ENCODE peak calls at places on chromosomes 6 and 20, in nine cellular contexts. One of them, this sample, is unnamed.
A peak's percentile ranks its signal among the peaks of the same experiment; 100 is the strongest.

GRCh38 chr20:46347831-46348230 is 39.5 kb upstream of the CDH22 start:
- DNase-seq in neural progenitor cell: no peak
- DNase-seq in HCT116: no peak
- DNase-seq in stimulated activated CD8-positive, alpha-beta memory T cell treated with anti-CD3 and anti-CD28 coated beads, Interleukin-2, amount 100 ng/mL, for 1 hour: no peak
- DNase-seq in fibroblast of mammary gland: no peak
- DNase-seq in mammary epithelial cell: no peak
- DNase-seq in NCI-H2171 treated with DMSO at 0.1 percent for 48 hours: peak; percentile 52
- DNase-seq in cardiac septum: no peak
- DNase-seq in central memory CD8-positive, alpha-beta T cell: no peak
- DNase-seq in this sample: no peak

GRCh38 chr6:32609731-32610640 is 20.3 kb upstream of the HLA-DRB1 start:
- DNase-seq in neural progenitor cell: peak; percentile 95
- DNase-seq in HCT116: peak; percentile 94
- DNase-seq in stimulated activated CD8-positive, alpha-beta memory T cell treated with anti-CD3 and anti-CD28 coated beads, Interleukin-2, amount 100 ng/mL, for 1 hour: no peak
- DNase-seq in fibroblast of mammary gland: peak; percentile 89
- DNase-seq in mammary epithelial cell: peak; percentile 96
- DNase-seq in NCI-H2171 treated with DMSO at 0.1 percent for 48 hours: no peak
- DNase-seq in cardiac septum: no peak
- DNase-seq in central memory CD8-positive, alpha-beta T cell: peak; percentile 14
- DNase-seq in this sample: no peak

GRCh38 chr6:125927761-125928160 is 28.8 kb upstream of the HINT3 start:
- DNase-seq in neural progenitor cell: no peak
- DNase-seq in HCT116: no peak
- DNase-seq in stimulated activated CD8-positive, alpha-beta memory T cell treated with anti-CD3 and anti-CD28 coated beads, Interleukin-2, amount 100 ng/mL, for 1 hour: no peak
- DNase-seq in fibroblast of mammary gland: no peak
- DNase-seq in mammary epithelial cell: no peak
- DNase-seq in NCI-H2171 treated with DMSO at 0.1 percent for 48 hours: no peak
- DNase-seq in cardiac septum: no peak
- DNase-seq in central memory CD8-positive, alpha-beta T cell: no peak
- DNase-seq in this sample: no peak

GRCh38 chr20:17430515-17430914 is 100.7 kb downstream of the BFSP1 start:
- DNase-seq in neural progenitor cell: no peak
- DNase-seq in HCT116: no peak
- DNase-seq in stimulated activated CD8-positive, alpha-beta memory T cell treated with anti-CD3 and anti-CD28 coated beads, Interleukin-2, amount 100 ng/mL, for 1 hour: no peak
- DNase-seq in fibroblast of mammary gland: no peak
- DNase-seq in mammary epithelial cell: no peak
- DNase-seq in NCI-H2171 treated with DMSO at 0.1 percent for 48 hours: no peak
- DNase-seq in cardiac septum: no peak
- DNase-seq in central memory CD8-positive, alpha-beta T cell: no peak
- DNase-seq in this sample: no peak

GRCh38 chr6:75437451-75438185 is 56.0 kb downstream of the FILIP1 start:
- DNase-seq in neural progenitor cell: no peak
- DNase-seq in HCT116: no peak
- DNase-seq in stimulated activated CD8-positive, alpha-beta memory T cell treated with anti-CD3 and anti-CD28 coated beads, Interleukin-2, amount 100 ng/mL, for 1 hour: no peak
- DNase-seq in fibroblast of mammary gland: peak; percentile 86
- DNase-seq in mammary epithelial cell: peak; percentile 62
- DNase-seq in NCI-H2171 treated with DMSO at 0.1 percent for 48 hours: no peak
- DNase-seq in cardiac septum: no peak
- DNase-seq in central memory CD8-positive, alpha-beta T cell: no peak
- DNase-seq in this sample: no peak

GRCh38 chr20:59802471-59803221 is 130.8 kb downstream of the SYCP2 start:
- DNase-seq in neural progenitor cell: no peak
- DNase-seq in HCT116: no peak
- DNase-seq in stimulated activated CD8-positive, alpha-beta memory T cell treated with anti-CD3 and anti-CD28 coated beads, Interleukin-2, amount 100 ng/mL, for 1 hour: no peak
- DNase-seq in fibroblast of mammary gland: no peak
- DNase-seq in mammary epithelial cell: no peak
- DNase-seq in NCI-H2171 treated with DMSO at 0.1 percent for 48 hours: no peak
- DNase-seq in cardiac septum: peak; percentile 24
- DNase-seq in central memory CD8-positive, alpha-beta T cell: no peak
- DNase-seq in this sample: no peak

GRCh38 chr20:4060856-4061440 is 45.6 kb upstream of the RNF24 start:
- DNase-seq in neural progenitor cell: no peak
- DNase-seq in HCT116: no peak
- DNase-seq in stimulated activated CD8-positive, alpha-beta memory T cell treated with anti-CD3 and anti-CD28 coated beads, Interleukin-2, amount 100 ng/mL, for 1 hour: no peak
- DNase-seq in fibroblast of mammary gland: no peak
- DNase-seq in mammary epithelial cell: no peak
- DNase-seq in NCI-H2171 treated with DMSO at 0.1 percent for 48 hours: no peak
- DNase-seq in cardiac septum: no peak
- DNase-seq in central memory CD8-positive, alpha-beta T cell: no peak
- DNase-seq in this sample: no peak

GRCh38 chr6:93293399-93294271 is 125.7 kb downstream of the EPHA7 start:
- DNase-seq in neural progenitor cell: no peak
- DNase-seq in HCT116: no peak
- DNase-seq in stimulated activated CD8-positive, alpha-beta memory T cell treated with anti-CD3 and anti-CD28 coated beads, Interleukin-2, amount 100 ng/mL, for 1 hour: no peak
- DNase-seq in fibroblast of mammary gland: no peak
- DNase-seq in mammary epithelial cell: no peak
- DNase-seq in NCI-H2171 treated with DMSO at 0.1 percent for 48 hours: no peak
- DNase-seq in cardiac septum: no peak
- DNase-seq in central memory CD8-positive, alpha-beta T cell: no peak
- DNase-seq in this sample: no peak

GRCh38 chr6:169932491-169932890 is 181.1 kb downstream of the ERMARD start:
- DNase-seq in neural progenitor cell: no peak
- DNase-seq in HCT116: no peak
- DNase-seq in stimulated activated CD8-positive, alpha-beta memory T cell treated with anti-CD3 and anti-CD28 coated beads, Interleukin-2, amount 100 ng/mL, for 1 hour: no peak
- DNase-seq in fibroblast of mammary gland: no peak
- DNase-seq in mammary epithelial cell: no peak
- DNase-seq in NCI-H2171 treated with DMSO at 0.1 percent for 48 hours: no peak
- DNase-seq in cardiac septum: no peak
- DNase-seq in central memory CD8-positive, alpha-beta T cell: no peak
- DNase-seq in this sample: no peak

GRCh38 chr20:37821691-37822655 is 81.0 kb upstream of the VSTM2L start:
- DNase-seq in neural progenitor cell: no peak
- DNase-seq in HCT116: no peak
- DNase-seq in stimulated activated CD8-positive, alpha-beta memory T cell treated with anti-CD3 and anti-CD28 coated beads, Interleukin-2, amount 100 ng/mL, for 1 hour: no peak
- DNase-seq in fibroblast of mammary gland: peak; percentile 85
- DNase-seq in mammary epithelial cell: peak; percentile 67
- DNase-seq in NCI-H2171 treated with DMSO at 0.1 percent for 48 hours: no peak
- DNase-seq in cardiac septum: no peak
- DNase-seq in central memory CD8-positive, alpha-beta T cell: no peak
- DNase-seq in this sample: no peak

GRCh38 chr6:109013551-109014101 is 81.0 kb downstream of the SESN1 start:
- DNase-seq in neural progenitor cell: no peak
- DNase-seq in HCT116: no peak
- DNase-seq in stimulated activated CD8-positive, alpha-beta memory T cell treated with anti-CD3 and anti-CD28 coated beads, Interleukin-2, amount 100 ng/mL, for 1 hour: no peak
- DNase-seq in fibroblast of mammary gland: no peak
- DNase-seq in mammary epithelial cell: no peak
- DNase-seq in NCI-H2171 treated with DMSO at 0.1 percent for 48 hours: no peak
- DNase-seq in cardiac septum: no peak
- DNase-seq in central memory CD8-positive, alpha-beta T cell: no peak
- DNase-seq in this sample: no peak

GRCh38 chr6:168130168-168130651 is 51.2 kb upstream of the FRMD1 start:
- DNase-seq in neural progenitor cell: no peak
- DNase-seq in HCT116: no peak
- DNase-seq in stimulated activated CD8-positive, alpha-beta memory T cell treated with anti-CD3 and anti-CD28 coated beads, Interleukin-2, amount 100 ng/mL, for 1 hour: no peak
- DNase-seq in fibroblast of mammary gland: no peak
- DNase-seq in mammary epithelial cell: no peak
- DNase-seq in NCI-H2171 treated with DMSO at 0.1 percent for 48 hours: no peak
- DNase-seq in cardiac septum: no peak
- DNase-seq in central memory CD8-positive, alpha-beta T cell: no peak
- DNase-seq in this sample: no peak

GRCh38 chr6:46042355-46042999 is 26.8 kb upstream of the CLIC5 start:
- DNase-seq in neural progenitor cell: peak; percentile 64
- DNase-seq in HCT116: peak; percentile 58
- DNase-seq in stimulated activated CD8-positive, alpha-beta memory T cell treated with anti-CD3 and anti-CD28 coated beads, Interleukin-2, amount 100 ng/mL, for 1 hour: no peak
- DNase-seq in fibroblast of mammary gland: peak; percentile 79
- DNase-seq in mammary epithelial cell: peak; percentile 48
- DNase-seq in NCI-H2171 treated with DMSO at 0.1 percent for 48 hours: peak; percentile 65
- DNase-seq in cardiac septum: no peak
- DNase-seq in central memory CD8-positive, alpha-beta T cell: no peak
- DNase-seq in this sample: no peak

GRCh38 chr6:52420668-52421358 is 671 bp downstream of the EFHC1 start:
- DNase-seq in neural progenitor cell: peak; percentile 50
- DNase-seq in HCT116: no peak
- DNase-seq in stimulated activated CD8-positive, alpha-beta memory T cell treated with anti-CD3 and anti-CD28 coated beads, Interleukin-2, amount 100 ng/mL, for 1 hour: no peak
- DNase-seq in fibroblast of mammary gland: peak; percentile 43
- DNase-seq in mammary epithelial cell: peak; percentile 54
- DNase-seq in NCI-H2171 treated with DMSO at 0.1 percent for 48 hours: peak; percentile 91
- DNase-seq in cardiac septum: no peak
- DNase-seq in central memory CD8-positive, alpha-beta T cell: no peak
- DNase-seq in this sample: no peak

GRCh38 chr20:47568019-47568418 is 66.3 kb downstream of the NCOA3 start:
- DNase-seq in neural progenitor cell: no peak
- DNase-seq in HCT116: no peak
- DNase-seq in stimulated activated CD8-positive, alpha-beta memory T cell treated with anti-CD3 and anti-CD28 coated beads, Interleukin-2, amount 100 ng/mL, for 1 hour: no peak
- DNase-seq in fibroblast of mammary gland: peak; percentile 53
- DNase-seq in mammary epithelial cell: peak; percentile 19
- DNase-seq in NCI-H2171 treated with DMSO at 0.1 percent for 48 hours: no peak
- DNase-seq in cardiac septum: no peak
- DNase-seq in central memory CD8-positive, alpha-beta T cell: no peak
- DNase-seq in this sample: no peak

GRCh38 chr6:72554203-72554564 is 67.7 kb upstream of the KCNQ5 start:
- DNase-seq in neural progenitor cell: no peak
- DNase-seq in HCT116: no peak
- DNase-seq in stimulated activated CD8-positive, alpha-beta memory T cell treated with anti-CD3 and anti-CD28 coated beads, Interleukin-2, amount 100 ng/mL, for 1 hour: no peak
- DNase-seq in fibroblast of mammary gland: peak; percentile 31
- DNase-seq in mammary epithelial cell: peak; percentile 79
- DNase-seq in NCI-H2171 treated with DMSO at 0.1 percent for 48 hours: no peak
- DNase-seq in cardiac septum: no peak
- DNase-seq in central memory CD8-positive, alpha-beta T cell: no peak
- DNase-seq in this sample: no peak

GRCh38 chr6:142954844-142955243 is 9.9 kb upstream of the HIVEP2 start:
- DNase-seq in neural progenitor cell: no peak
- DNase-seq in HCT116: no peak
- DNase-seq in stimulated activated CD8-positive, alpha-beta memory T cell treated with anti-CD3 and anti-CD28 coated beads, Interleukin-2, amount 100 ng/mL, for 1 hour: no peak
- DNase-seq in fibroblast of mammary gland: no peak
- DNase-seq in mammary epithelial cell: no peak
- DNase-seq in NCI-H2171 treated with DMSO at 0.1 percent for 48 hours: no peak
- DNase-seq in cardiac septum: no peak
- DNase-seq in central memory CD8-positive, alpha-beta T cell: no peak
- DNase-seq in this sample: no peak

GRCh38 chr6:128005009-128005408 is 104.2 kb upstream of the THEMIS start:
- DNase-seq in neural progenitor cell: no peak
- DNase-seq in HCT116: no peak
- DNase-seq in stimulated activated CD8-positive, alpha-beta memory T cell treated with anti-CD3 and anti-CD28 coated beads, Interleukin-2, amount 100 ng/mL, for 1 hour: no peak
- DNase-seq in fibroblast of mammary gland: peak; percentile 28
- DNase-seq in mammary epithelial cell: peak; percentile 61
- DNase-seq in NCI-H2171 treated with DMSO at 0.1 percent for 48 hours: no peak
- DNase-seq in cardiac septum: no peak
- DNase-seq in central memory CD8-positive, alpha-beta T cell: no peak
- DNase-seq in this sample: no peak

GRCh38 chr20:4699216-4699615 is 22.5 kb upstream of the PRND start:
- DNase-seq in neural progenitor cell: no peak
- DNase-seq in HCT116: no peak
- DNase-seq in stimulated activated CD8-positive, alpha-beta memory T cell treated with anti-CD3 and anti-CD28 coated beads, Interleukin-2, amount 100 ng/mL, for 1 hour: no peak
- DNase-seq in fibroblast of mammary gland: no peak
- DNase-seq in mammary epithelial cell: no peak
- DNase-seq in NCI-H2171 treated with DMSO at 0.1 percent for 48 hours: no peak
- DNase-seq in cardiac septum: no peak
- DNase-seq in central memory CD8-positive, alpha-beta T cell: no peak
- DNase-seq in this sample: no peak

GRCh38 chr6:113631616-113632015 is 225.5 kb upstream of the MARCKS start:
- DNase-seq in neural progenitor cell: no peak
- DNase-seq in HCT116: no peak
- DNase-seq in stimulated activated CD8-positive, alpha-beta memory T cell treated with anti-CD3 and anti-CD28 coated beads, Interleukin-2, amount 100 ng/mL, for 1 hour: no peak
- DNase-seq in fibroblast of mammary gland: no peak
- DNase-seq in mammary epithelial cell: peak; percentile 10
- DNase-seq in NCI-H2171 treated with DMSO at 0.1 percent for 48 hours: no peak
- DNase-seq in cardiac septum: no peak
- DNase-seq in central memory CD8-positive, alpha-beta T cell: no peak
- DNase-seq in this sample: no peak

GRCh38 chr6:89250239-89250638 is 33.1 kb upstream of the GABRR1 start:
- DNase-seq in neural progenitor cell: no peak
- DNase-seq in HCT116: no peak
- DNase-seq in stimulated activated CD8-positive, alpha-beta memory T cell treated with anti-CD3 and anti-CD28 coated beads, Interleukin-2, amount 100 ng/mL, for 1 hour: no peak
- DNase-seq in fibroblast of mammary gland: no peak
- DNase-seq in mammary epithelial cell: no peak
- DNase-seq in NCI-H2171 treated with DMSO at 0.1 percent for 48 hours: no peak
- DNase-seq in cardiac septum: no peak
- DNase-seq in central memory CD8-positive, alpha-beta T cell: no peak
- DNase-seq in this sample: no peak

GRCh38 chr6:48061630-48062029 is 49.4 kb downstream of the PTCHD4 start:
- DNase-seq in neural progenitor cell: no peak
- DNase-seq in HCT116: no peak
- DNase-seq in stimulated activated CD8-positive, alpha-beta memory T cell treated with anti-CD3 and anti-CD28 coated beads, Interleukin-2, amount 100 ng/mL, for 1 hour: no peak
- DNase-seq in fibroblast of mammary gland: peak; percentile 71
- DNase-seq in mammary epithelial cell: peak; percentile 58
- DNase-seq in NCI-H2171 treated with DMSO at 0.1 percent for 48 hours: no peak
- DNase-seq in cardiac septum: no peak
- DNase-seq in central memory CD8-positive, alpha-beta T cell: no peak
- DNase-seq in this sample: no peak

GRCh38 chr20:17365831-17366230 is 139.0 kb downstream of the PCSK2 start:
- DNase-seq in neural progenitor cell: no peak
- DNase-seq in HCT116: no peak
- DNase-seq in stimulated activated CD8-positive, alpha-beta memory T cell treated with anti-CD3 and anti-CD28 coated beads, Interleukin-2, amount 100 ng/mL, for 1 hour: no peak
- DNase-seq in fibroblast of mammary gland: no peak
- DNase-seq in mammary epithelial cell: no peak
- DNase-seq in NCI-H2171 treated with DMSO at 0.1 percent for 48 hours: no peak
- DNase-seq in cardiac septum: no peak
- DNase-seq in central memory CD8-positive, alpha-beta T cell: no peak
- DNase-seq in this sample: no peak

GRCh38 chr6:34242252-34243130 is 5.8 kb downstream of the HMGA1 start:
- DNase-seq in neural progenitor cell: no peak
- DNase-seq in HCT116: no peak
- DNase-seq in stimulated activated CD8-positive, alpha-beta memory T cell treated with anti-CD3 and anti-CD28 coated beads, Interleukin-2, amount 100 ng/mL, for 1 hour: no peak
- DNase-seq in fibroblast of mammary gland: peak; percentile 52
- DNase-seq in mammary epithelial cell: no peak
- DNase-seq in NCI-H2171 treated with DMSO at 0.1 percent for 48 hours: no peak
- DNase-seq in cardiac septum: peak; percentile 49
- DNase-seq in central memory CD8-positive, alpha-beta T cell: no peak
- DNase-seq in this sample: no peak

GRCh38 chr20:23132930-23133559 is 46.9 kb upstream of the CD93 start:
- DNase-seq in neural progenitor cell: no peak
- DNase-seq in HCT116: no peak
- DNase-seq in stimulated activated CD8-positive, alpha-beta memory T cell treated with anti-CD3 and anti-CD28 coated beads, Interleukin-2, amount 100 ng/mL, for 1 hour: no peak
- DNase-seq in fibroblast of mammary gland: no peak
- DNase-seq in mammary epithelial cell: no peak
- DNase-seq in NCI-H2171 treated with DMSO at 0.1 percent for 48 hours: no peak
- DNase-seq in cardiac septum: peak; percentile 78
- DNase-seq in central memory CD8-positive, alpha-beta T cell: no peak
- DNase-seq in this sample: no peak

GRCh38 chr6:35534396-35535170 is 21.9 kb upstream of the TULP1 start:
- DNase-seq in neural progenitor cell: peak; percentile 83
- DNase-seq in HCT116: no peak
- DNase-seq in stimulated activated CD8-positive, alpha-beta memory T cell treated with anti-CD3 and anti-CD28 coated beads, Interleukin-2, amount 100 ng/mL, for 1 hour: no peak
- DNase-seq in fibroblast of mammary gland: no peak
- DNase-seq in mammary epithelial cell: no peak
- DNase-seq in NCI-H2171 treated with DMSO at 0.1 percent for 48 hours: peak; percentile 99
- DNase-seq in cardiac septum: no peak
- DNase-seq in central memory CD8-positive, alpha-beta T cell: no peak
- DNase-seq in this sample: no peak

GRCh38 chr6:6590530-6590929 is 2.0 kb downstream of the LY86 start:
- DNase-seq in neural progenitor cell: no peak
- DNase-seq in HCT116: no peak
- DNase-seq in stimulated activated CD8-positive, alpha-beta memory T cell treated with anti-CD3 and anti-CD28 coated beads, Interleukin-2, amount 100 ng/mL, for 1 hour: no peak
- DNase-seq in fibroblast of mammary gland: no peak
- DNase-seq in mammary epithelial cell: no peak
- DNase-seq in NCI-H2171 treated with DMSO at 0.1 percent for 48 hours: no peak
- DNase-seq in cardiac septum: no peak
- DNase-seq in central memory CD8-positive, alpha-beta T cell: no peak
- DNase-seq in this sample: no peak

GRCh38 chr6:116371384-116372209 is 850 bp downstream of the DSE start:
- DNase-seq in neural progenitor cell: peak; percentile 91
- DNase-seq in HCT116: peak; percentile 42
- DNase-seq in stimulated activated CD8-positive, alpha-beta memory T cell treated with anti-CD3 and anti-CD28 coated beads, Interleukin-2, amount 100 ng/mL, for 1 hour: no peak
- DNase-seq in fibroblast of mammary gland: peak; percentile 94
- DNase-seq in mammary epithelial cell: peak; percentile 92
- DNase-seq in NCI-H2171 treated with DMSO at 0.1 percent for 48 hours: peak; percentile 47
- DNase-seq in cardiac septum: peak; percentile 90
- DNase-seq in central memory CD8-positive, alpha-beta T cell: no peak
- DNase-seq in this sample: peak; percentile 22

GRCh38 chr6:129672883-129673631 is 36.9 kb downstream of the ARHGAP18 start:
- DNase-seq in neural progenitor cell: no peak
- DNase-seq in HCT116: peak; percentile 80
- DNase-seq in stimulated activated CD8-positive, alpha-beta memory T cell treated with anti-CD3 and anti-CD28 coated beads, Interleukin-2, amount 100 ng/mL, for 1 hour: no peak
- DNase-seq in fibroblast of mammary gland: peak; percentile 77
- DNase-seq in mammary epithelial cell: peak; percentile 65
- DNase-seq in NCI-H2171 treated with DMSO at 0.1 percent for 48 hours: no peak
- DNase-seq in cardiac septum: no peak
- DNase-seq in central memory CD8-positive, alpha-beta T cell: no peak
- DNase-seq in this sample: no peak

GRCh38 chr20:40695214-40695613 is 6.2 kb upstream of the MAFB start:
- DNase-seq in neural progenitor cell: no peak
- DNase-seq in HCT116: no peak
- DNase-seq in stimulated activated CD8-positive, alpha-beta memory T cell treated with anti-CD3 and anti-CD28 coated beads, Interleukin-2, amount 100 ng/mL, for 1 hour: no peak
- DNase-seq in fibroblast of mammary gland: no peak
- DNase-seq in mammary epithelial cell: no peak
- DNase-seq in NCI-H2171 treated with DMSO at 0.1 percent for 48 hours: no peak
- DNase-seq in cardiac septum: peak; percentile 26
- DNase-seq in central memory CD8-positive, alpha-beta T cell: no peak
- DNase-seq in this sample: no peak

This sample was measured in GOT3.